ENCODE peak calls at places on chromosomes 1 and 21, in six cellular contexts. N is RWPE1; L is astrocyte of the spinal cord; I is CD8-positive, alpha-beta T cell; V is tibial artery; S is fibroblast of lung. M is an unnamed sample.

GRCh38 chr21:16213518-16213917 is 483.7 kb downstream of the USP25 start:
- DNase-seq in L (no peak), V (no peak), S (no peak), I (no peak), N (no peak), M (no peak)

GRCh38 chr1:229991104-229991513 is 75.9 kb upstream of the GALNT2 start:
- DNase-seq in N (no peak), S (no peak), L (no peak), V (no peak), I (no peak), M (no peak)

GRCh38 chr21:27158967-27159366 is 192.1 kb upstream of the ADAMTS5 start:
- DNase-seq in S (no peak), L (no peak), V (no peak), N (no peak), I (no peak), M (no peak)

GRCh38 chr1:24263746-24264145 is 55.4 kb upstream of the GRHL3 start:
- DNase-seq in V (no peak), L (no peak), S (no peak), N (no peak), I (no peak), M (no peak)

GRCh38 chr1:40732756-40733301 is 41.3 kb downstream of the NFYC start:
- DNase-seq in S (peak), L (no peak), N (no peak), I (no peak), V (no peak), M (no peak)

GRCh38 chr1:53521900-53522552 is 62.8 kb downstream of the DMRTB1 start:
- DNase-seq in N (no peak), V (no peak), I (no peak), S (peak), L (no peak), M (no peak)

GRCh38 chr1:165898837-165899236 is 71.4 kb downstream of the UCK2 start:
- DNase-seq in N (peak), V (peak), I (no peak), S (peak), L (peak), M (no peak)

GRCh38 chr1:52152976-52153375 is 11.1 kb downstream of the ZFYVE9 start:
- DNase-seq in N (no peak), L (no peak), S (peak), I (no peak), V (no peak), M (no peak)

GRCh38 chr1:43009274-43009673 is 50.6 kb upstream of the SLC2A1 start:
- DNase-seq in V (no peak), L (no peak), I (no peak), S (no peak), N (no peak), M (no peak)

GRCh38 chr1:11227106-11228077 is 35.0 kb downstream of the MTOR start:
- DNase-seq in L (no peak), N (no peak), I (no peak), S (no peak), V (no peak), M (no peak)

GRCh38 chr1:69421286-69421685 is 146.4 kb upstream of the LRRC7 start:
- DNase-seq in V (no peak), S (peak), N (no peak), I (no peak), L (peak), M (no peak)

GRCh38 chr1:22115281-22115680 is 27.6 kb downstream of the WNT4 start:
- DNase-seq in I (no peak), S (no peak), L (no peak), N (no peak), V (no peak), M (no peak)

GRCh38 chr1:163608969-163609368 is 287.2 kb downstream of the NUF2 start:
- DNase-seq in L (no peak), I (no peak), N (no peak), S (no peak), V (no peak), M (no peak)

GRCh38 chr1:236140705-236141446 is 1.5 kb upstream of the GPR137B start:
- DNase-seq in V (no peak), S (no peak), L (no peak), N (peak), I (no peak), M (no peak)

GRCh38 chr21:46554431-46555224 is 50.3 kb downstream of the S100B start:
- DNase-seq in L (no peak), S (no peak), N (no peak), I (no peak), V (no peak), M (no peak)

GRCh38 chr1:206784471-206784903 is 12.2 kb upstream of the IL10 start:
- DNase-seq in N (no peak), S (no peak), V (no peak), L (no peak), I (peak), M (no peak)

GRCh38 chr1:162937721-162938395 is 76.9 kb upstream of the CCDC190 start:
- DNase-seq in I (no peak), L (no peak), V (no peak), N (no peak), S (peak), M (no peak)

GRCh38 chr1:144551107-144551542 is 41.6 kb upstream of the PPIAL4F start:
- DNase-seq in V (no peak), I (peak), L (no peak), S (peak), N (no peak), M (no peak)

GRCh38 chr1:67937010-67937409 is 103.7 kb upstream of the GNG12 start:
- DNase-seq in I (no peak), L (no peak), V (no peak), N (no peak), S (peak), M (no peak)

GRCh38 chr1:215459136-215459535 is 108.0 kb upstream of the KCTD3 start:
- DNase-seq in I (no peak), L (no peak), N (no peak), V (no peak), S (peak), M (no peak)

GRCh38 chr1:116820362-116820761 is 66.1 kb downstream of the CD2 start:
- DNase-seq in L (peak), S (peak), V (no peak), I (no peak), N (peak), M (no peak)

GRCh38 chr1:147577033-147577773 is 35.9 kb downstream of the BCL9 start:
- DNase-seq in L (no peak), S (no peak), V (no peak), N (no peak), I (no peak), M (no peak)

GRCh38 chr1:167344605-167345385 is 124.1 kb downstream of the POU2F1 start:
- DNase-seq in N (no peak), S (peak), L (peak), V (no peak), I (no peak), M (no peak)

GRCh38 chr1:41661428-41662060 is 177.1 kb upstream of the EDN2 start:
- DNase-seq in S (peak), L (no peak), N (no peak), I (no peak), V (no peak), M (no peak)

GRCh38 chr21:44530221-44530902 is 9.6 kb downstream of the KRTAP10-1 start:
- DNase-seq in S (no peak), V (peak), L (no peak), I (no peak), N (no peak), M (no peak)

GRCh38 chr1:3456449-3456963 is 2.0 kb downstream of the ARHGEF16 start:
- DNase-seq in I (no peak), V (no peak), N (no peak), S (no peak), L (no peak), M (no peak)

GRCh38 chr21:14836950-14837349 is 227.8 kb downstream of the NRIP1 start:
- DNase-seq in N (no peak), L (peak), V (no peak), I (no peak), S (peak), M (no peak)

GRCh38 chr1:113946112-113946511 is 17.0 kb downstream of the HIPK1 start:
- DNase-seq in V (no peak), I (no peak), N (no peak), S (no peak), L (no peak), M (no peak)

GRCh38 chr1:60280256-60280655 is 206.7 kb upstream of the C1orf87 start:
- DNase-seq in L (no peak), V (no peak), I (no peak), S (peak), N (no peak), M (no peak)

GRCh38 chr1:103362348-103363007 is 163.0 kb upstream of the RNPC3 start:
- DNase-seq in L (no peak), S (no peak), N (no peak), V (no peak), I (no peak), M (no peak)

GRCh38 chr1:2376931-2377672 is 14.3 kb downstream of the MORN1 start:
- DNase-seq in I (peak), S (no peak), N (no peak), V (no peak), L (no peak), M (no peak)

DNA sequence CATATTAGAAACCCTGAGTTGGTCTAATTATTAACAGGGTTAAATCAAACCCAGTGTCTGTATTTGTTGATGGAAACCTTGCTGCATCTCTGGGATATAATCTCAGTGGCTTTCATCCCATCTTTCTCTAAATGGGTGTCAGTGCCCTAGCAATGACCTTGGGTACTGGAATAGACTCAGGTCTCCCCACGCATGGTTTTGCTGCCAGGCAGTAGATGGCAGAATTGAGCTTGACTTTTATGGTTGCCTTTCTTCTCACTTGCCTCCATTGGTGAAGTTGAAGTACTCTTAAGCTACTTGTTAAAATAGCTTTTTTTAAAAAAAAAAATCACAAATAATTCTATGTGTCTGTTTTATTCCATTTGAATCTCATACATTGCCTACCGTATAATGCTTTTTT is 81.8 kb upstream of the HMCN1 start:
- DNase-seq in S (no peak), N (no peak), V (no peak), I (no peak), L (no peak), M (no peak)
- TF ChIP-seq CTCF in S (no peak), N (no peak), V (no peak), I (no peak), L (no peak), M (no peak)

DNA sequence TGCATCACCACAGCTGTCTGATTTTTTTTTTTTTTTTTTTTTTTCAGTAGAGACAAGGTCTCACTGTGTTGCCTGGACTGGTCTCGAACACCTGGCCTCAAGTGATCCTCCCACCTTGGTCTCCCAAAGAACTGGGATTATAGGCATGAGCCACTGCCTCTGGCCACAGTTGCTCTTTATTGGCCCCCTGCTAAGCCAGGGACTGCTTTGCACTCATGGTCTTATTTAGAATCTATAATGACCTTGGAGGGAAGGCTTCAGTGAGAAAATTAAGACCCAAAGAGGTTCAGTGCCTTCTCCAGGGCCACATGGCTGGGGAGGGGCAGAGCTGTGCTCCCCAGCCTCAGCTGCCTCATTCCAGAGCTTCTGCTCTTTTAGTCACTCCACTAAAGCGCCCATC is 84.9 kb downstream of the PTPRU start:
- DNase-seq in I (no peak), L (no peak), V (no peak), S (no peak), N (no peak), M (no peak)
- TF ChIP-seq CTCF in I (no peak), L (no peak), V (no peak), S (no peak), N (no peak), M (no peak)

DNA sequence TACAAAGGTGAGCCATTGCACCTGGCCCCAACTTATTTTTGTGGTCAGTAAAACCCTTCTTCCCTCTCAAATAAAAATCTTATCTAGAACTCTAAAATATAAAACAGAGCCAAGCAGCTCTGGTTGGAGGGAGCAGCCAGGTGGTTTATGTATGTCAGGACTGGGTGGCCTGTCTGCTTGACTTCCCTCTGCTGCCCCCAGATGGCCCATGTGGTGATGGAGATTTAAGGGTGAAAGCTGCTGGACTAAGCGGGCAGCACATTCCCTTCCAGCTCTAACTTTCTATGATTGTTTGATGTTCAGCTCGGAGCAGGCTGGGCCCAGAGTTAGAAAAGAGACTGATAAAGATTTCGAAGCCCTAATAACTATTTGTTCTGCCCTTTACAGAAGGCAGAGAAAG is 11.9 kb upstream of the PAQR6 start:
- DNase-seq in N (no peak), S (no peak), V (no peak), I (no peak), L (no peak), M (no peak)
- TF ChIP-seq CTCF in N (no peak), S (peak), V (no peak), I (no peak), L (no peak), M (no peak)

DNA sequence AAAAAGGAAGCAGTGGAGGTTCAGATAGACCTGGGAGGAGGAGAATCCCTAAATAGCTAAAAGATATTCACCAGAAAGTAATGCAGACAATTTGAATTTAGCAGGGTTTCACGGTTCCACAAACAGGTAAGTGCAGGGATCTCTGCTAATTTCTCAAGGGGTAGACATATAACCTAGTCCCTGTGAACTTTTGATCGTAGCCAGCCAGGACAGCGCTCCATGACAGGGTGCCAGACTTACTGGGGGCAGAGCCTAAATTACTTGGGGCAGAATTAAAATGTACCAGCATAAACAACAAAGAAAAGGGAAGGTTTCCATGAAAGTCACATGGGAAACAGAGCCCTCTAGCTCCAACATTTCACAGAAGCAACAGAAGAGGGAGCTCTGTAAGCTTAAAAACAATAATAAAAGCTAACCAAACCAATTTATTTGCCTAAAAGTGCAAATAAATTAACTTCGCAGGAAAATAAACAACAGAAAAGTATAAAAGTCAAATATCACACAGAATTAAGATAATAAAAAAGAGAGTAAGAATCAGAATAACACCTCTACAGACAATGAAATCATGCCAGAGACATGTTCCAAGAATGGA is 198.3 kb downstream of the DUSP10 start:
- DNase-seq in L (peak), S (peak), V (no peak), N (peak), I (no peak), M (no peak)
- TF ChIP-seq CTCF in L (peak), S (peak), V (peak), N (peak), I (peak), M (peak)

GRCh38 chr1:78892251-78892650 is 114.3 kb downstream of the ADGRL4 start:
- DNase-seq in I (no peak), S (peak), N (no peak), L (peak), V (no peak), M (no peak)
- TF ChIP-seq CTCF in I (no peak), S (no peak), N (no peak), L (no peak), V (no peak), M (no peak)

GRCh38 chr1:108314815-108315214 is 70.9 kb upstream of the NBPF4 start:
- DNase-seq in L (no peak), S (no peak), N (no peak), I (no peak), V (no peak), M (no peak)

GRCh38 chr1:108320851-108321250 is 77.0 kb upstream of the NBPF4 start:
- DNase-seq in I (no peak), V (no peak), N (no peak), S (no peak), L (no peak), M (no peak)

GRCh38 chr1:108316545-108316944 is 72.7 kb upstream of the NBPF4 start:
- DNase-seq in V (no peak), S (no peak), L (no peak), N (no peak), I (no peak), M (no peak)
- TF ChIP-seq CTCF in V (no peak), S (peak), L (peak), N (peak), I (no peak), M (no peak)

GRCh38 chr1:66231162-66232077 is 302.5 kb upstream of the SGIP1 start:
- DNase-seq in L (peak), V (no peak), S (peak), I (no peak), N (peak), M (no peak)
- TF ChIP-seq CTCF in L (no peak), V (no peak), S (no peak), I (no peak), N (no peak), M (no peak)

DNA sequence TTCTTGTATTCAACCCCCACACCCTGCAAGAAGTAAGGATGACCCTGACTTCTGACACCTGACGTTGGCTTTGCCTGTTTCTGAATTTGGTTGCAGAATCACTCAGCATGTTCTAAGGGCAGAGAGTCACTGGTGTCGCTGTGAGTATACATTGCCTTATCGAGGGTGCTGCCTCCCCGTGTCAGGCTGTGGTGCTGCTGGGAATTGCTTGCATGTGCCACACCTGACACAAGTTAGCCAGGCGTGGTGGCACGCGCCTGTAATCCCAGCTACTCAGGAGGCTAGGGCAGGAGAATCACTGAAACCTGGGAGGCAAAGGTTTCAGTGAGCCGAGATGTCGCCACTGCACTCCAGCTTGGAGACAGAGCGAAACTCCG is 45.9 kb downstream of the WDR4 start:
- DNase-seq in N (no peak), S (no peak), L (no peak), V (no peak), I (peak), M (no peak)
- TF ChIP-seq CTCF in N (no peak), S (no peak), L (peak), V (no peak), I (peak), M (no peak)

DNA sequence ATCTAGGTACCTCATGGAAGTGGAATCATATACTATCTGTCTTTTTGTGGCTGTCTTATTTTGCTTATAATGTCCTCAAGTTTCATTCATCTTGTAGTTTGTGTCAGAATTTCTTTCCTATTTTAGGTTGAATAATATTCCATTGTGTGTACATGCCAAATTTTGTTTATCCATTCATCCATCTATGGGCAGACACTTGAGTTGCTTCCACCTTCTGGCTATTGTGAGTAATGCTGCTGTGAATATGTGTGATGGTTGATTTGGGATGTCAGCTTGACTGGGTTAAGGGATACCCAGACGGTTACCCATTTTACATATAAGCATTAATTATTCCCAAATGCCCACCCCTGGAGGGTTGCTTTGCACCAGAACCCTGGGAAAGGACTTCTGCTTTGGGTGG is 477.5 kb downstream of the PTPRU start:
- DNase-seq in N (no peak), V (no peak), S (peak), I (no peak), L (peak), M (no peak)
- TF ChIP-seq CTCF in N (no peak), V (no peak), S (peak), I (no peak), L (peak), M (no peak)

DNA sequence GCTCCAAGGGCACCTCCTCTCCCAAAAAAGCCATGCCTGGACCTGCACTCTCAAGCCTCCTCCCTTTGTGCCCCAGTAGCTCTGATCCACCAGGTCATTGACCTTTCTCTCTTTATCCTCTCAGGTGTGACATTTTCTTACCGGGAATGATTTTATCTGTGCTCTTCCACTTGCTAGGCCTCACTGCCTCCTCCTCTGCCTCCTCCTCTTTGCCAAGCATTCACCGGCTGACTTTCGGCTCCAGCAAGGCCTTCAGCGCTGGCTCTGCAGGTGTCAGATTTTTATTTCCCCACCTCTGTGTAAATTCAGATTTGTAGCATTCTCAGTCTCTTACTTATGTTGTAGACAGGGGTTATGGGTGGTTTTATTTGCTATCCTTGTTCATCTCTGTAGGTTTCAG is 91.5 kb downstream of the ST6GALNAC5 start:
- DNase-seq in S (no peak), I (no peak), V (no peak), N (no peak), L (no peak), M (no peak)
- TF ChIP-seq CTCF in S (no peak), I (no peak), V (no peak), N (no peak), L (no peak), M (no peak)